ENCODE peak calls at places on chromosomes 6 and 20, in ten cellular contexts. X, P, C, S, M, Y, V, O, K and T are unnamed samples.

GRCh38 chr20:33217052-33217451 is at the start of gene BPIFA3:
- DNase-seq in X (no peak), P (no peak), C (no peak), S (no peak), M (no peak), Y (no peak), V (no peak), O (no peak), K (peak; percentile 25), T (no peak)

GRCh38 chr6:48919555-48919954 is 543.5 kb downstream of the MMUT start:
- DNase-seq in X (no peak), P (no peak), C (no peak), S (no peak), M (no peak), Y (no peak), V (no peak), O (no peak), K (no peak), T (no peak)

GRCh38 chr6:42392871-42393270 is 58.9 kb downstream of the TRERF1 start:
- DNase-seq in X (no peak), P (no peak), C (no peak), S (no peak), M (no peak), Y (no peak), V (no peak), O (no peak), K (no peak), T (no peak)

GRCh38 chr20:62804021-62804631 is 509 bp upstream of the OGFR start:
- DNase-seq in X (peak; percentile 25), P (no peak), C (no peak), S (no peak), M (no peak), Y (peak; percentile 38), V (no peak), O (no peak), K (no peak), T (no peak)

GRCh38 chr6:90484392-90484791 is 102.5 kb downstream of the MAP3K7 start:
- DNase-seq in X (no peak), P (no peak), C (no peak), S (no peak), M (no peak), Y (no peak), V (no peak), O (no peak), K (no peak), T (no peak)

GRCh38 chr6:30793521-30794194 is 49.3 kb upstream of the IER3 start:
- DNase-seq in X (no peak), P (no peak), C (no peak), S (peak; percentile 89), M (no peak), Y (peak; percentile 80), V (no peak), O (no peak), K (no peak), T (peak; percentile 94)

GRCh38 chr20:58787211-58788067 is 63.3 kb downstream of the GNAS-AS1 start:
- DNase-seq in X (no peak), P (no peak), C (no peak), S (no peak), M (no peak), Y (no peak), V (no peak), O (no peak), K (no peak), T (no peak)

GRCh38 chr6:151681426-151682059 is 125.9 kb upstream of the ESR1 start:
- DNase-seq in X (no peak), P (peak; percentile 17), C (peak; percentile 18), S (peak; percentile 26), M (peak; percentile 19), Y (peak; percentile 28), V (no peak), O (no peak), K (no peak), T (peak; percentile 59)

GRCh38 chr6:4388675-4389074 is 253.3 kb upstream of the ECI2 start:
- DNase-seq in X (no peak), P (no peak), C (no peak), S (no peak), M (no peak), Y (no peak), V (peak; percentile 90), O (peak; percentile 42), K (no peak), T (peak; percentile 39)

GRCh38 chr6:158053377-158054313 is 72.0 kb downstream of the SYNJ2 start:
- DNase-seq in X (no peak), P (no peak), C (no peak), S (no peak), M (no peak), Y (no peak), V (no peak), O (no peak), K (no peak), T (no peak)

GRCh38 chr6:155861821-155862220 is 406.2 kb upstream of the NOX3 start:
- DNase-seq in X (no peak), P (no peak), C (no peak), S (no peak), M (no peak), Y (no peak), V (no peak), O (no peak), K (no peak), T (no peak)

GRCh38 chr6:133833905-133834304 is 55.0 kb upstream of the TCF21 start:
- DNase-seq in X (no peak), P (no peak), C (peak; percentile 14), S (peak; percentile 41), M (peak; percentile 28), Y (no peak), V (no peak), O (no peak), K (no peak), T (peak; percentile 56)

GRCh38 chr6:154071236-154071635 is 32.2 kb downstream of the OPRM1 start:
- DNase-seq in X (no peak), P (no peak), C (no peak), S (no peak), M (no peak), Y (no peak), V (no peak), O (no peak), K (no peak), T (no peak)

GRCh38 chr6:122676688-122677087 is 66.5 kb downstream of the PKIB start:
- DNase-seq in X (no peak), P (no peak), C (no peak), S (no peak), M (no peak), Y (no peak), V (no peak), O (no peak), K (no peak), T (no peak)
- H3K4me3 ChIP-seq in X (no peak overlapping the region), P (no peak overlapping the region), C (no peak overlapping the region), S (no peak overlapping the region), M (no peak overlapping the region), Y (no peak overlapping the region), V (no peak overlapping the region), O (no peak overlapping the region), K (no peak overlapping the region), T (no peak overlapping the region)

GRCh38 chr6:142408409-142408808 is 106.6 kb downstream of the ADGRG6 start:
- DNase-seq in X (no peak), P (no peak), C (no peak), S (peak; percentile 21), M (no peak), Y (no peak), V (no peak), O (no peak), K (no peak), T (no peak)
- TF ChIP-seq CTCF in X (no peak), P (no peak), C (no peak), S (no peak), M (no peak), Y (no peak), V (no peak), O (no peak), K (no peak), T (peak; percentile 27)

GRCh38 chr6:3310710-3311109 is 52.0 kb downstream of the PSMG4 start:
- DNase-seq in X (no peak), P (no peak), C (no peak), S (no peak), M (no peak), Y (no peak), V (no peak), O (no peak), K (peak; percentile 24), T (no peak)

GRCh38 chr6:3314621-3315020 is 55.9 kb downstream of the PSMG4 start:
- DNase-seq in X (no peak), P (no peak), C (no peak), S (no peak), M (no peak), Y (no peak), V (no peak), O (no peak), K (peak; percentile 16), T (no peak)

GRCh38 chr6:3311798-3312197 is 53.1 kb downstream of the PSMG4 start:
- DNase-seq in X (no peak), P (no peak), C (no peak), S (no peak), M (no peak), Y (no peak), V (no peak), O (no peak), K (peak; percentile 27), T (no peak)

GRCh38 chr6:3314176-3314575 is 55.4 kb downstream of the PSMG4 start:
- DNase-seq in X (no peak), P (no peak), C (no peak), S (no peak), M (no peak), Y (no peak), V (no peak), O (no peak), K (peak; percentile 17), T (no peak)

GRCh38 chr6:3312604-3313167 is 53.9 kb downstream of the PSMG4 start:
- DNase-seq in X (no peak), P (no peak), C (no peak), S (no peak), M (no peak), Y (no peak), V (no peak), O (no peak), K (peak; percentile 65), T (no peak)
- H3K4me3 ChIP-seq in X (no peak overlapping the region), P (no peak overlapping the region), C (no peak overlapping the region), S (no peak overlapping the region), M (no peak overlapping the region), Y (no peak overlapping the region), V (no peak overlapping the region), O (no peak overlapping the region), K (no peak overlapping the region), T (no peak overlapping the region)

GRCh38 chr20:3071266-3071609 is 182 bp upstream of the OXT start:
- DNase-seq in X (no peak), P (no peak), C (no peak), S (no peak), M (no peak), Y (no peak), V (no peak), O (no peak), K (no peak), T (no peak)

GRCh38 chr20:3067139-3068009 is 4.0 kb upstream of the OXT start:
- DNase-seq in X (no peak), P (no peak), C (no peak), S (no peak), M (no peak), Y (peak; percentile 63), V (peak; percentile 40), O (no peak), K (no peak), T (peak; percentile 72)

GRCh38 chr20:3071610-3072529 is at the start of gene OXT:
- DNase-seq in X (peak; percentile 72), P (peak; percentile 60), C (peak; percentile 45), S (no peak), M (peak; percentile 53), Y (no peak), V (no peak), O (peak; percentile 74), K (no peak), T (no peak)

GRCh38 chr20:3068075-3068474 is 3.3 kb upstream of the OXT start:
- DNase-seq in X (no peak), P (no peak), C (no peak), S (no peak), M (no peak), Y (peak; percentile 67), V (no peak), O (no peak), K (no peak), T (peak; percentile 17)

GRCh38 chr20:3068986-3069900 is 2.2 kb upstream of the OXT start:
- DNase-seq in X (peak; percentile 45), P (no peak), C (peak; percentile 32), S (no peak), M (no peak), Y (peak; percentile 26), V (peak; percentile 67), O (no peak), K (no peak), T (no peak)
- TF ChIP-seq CTCF in X (peak; percentile 41), P (peak; percentile 43), C (peak; percentile 12), S (no peak), M (peak; percentile 14), Y (peak; percentile 31), V (no peak), O (peak; percentile 48), K (no peak), T (no peak)